ENCODE peak calls at places on chromosomes 6 and 20, in four cellular contexts. One of them, this sample, is unnamed.

GRCh38 chr6:165585060-165585459 is 78.0 kb downstream of the PDE10A start:
- DNase-seq in lower lobe of right lung: no peak
- DNase-seq in upper lobe of left lung: no peak
- DNase-seq in heart left ventricle: no peak
- DNase-seq in this sample: no peak

GRCh38 chr6:35258858-35259193 is 709 bp upstream of the ZNF76 start:
- DNase-seq in heart left ventricle: no peak
- DNase-seq in lower lobe of right lung: peak; percentile 53
- DNase-seq in upper lobe of left lung: no peak
- DNase-seq in this sample: no peak

GRCh38 chr6:125200986-125201385 is 47.4 kb downstream of the TPD52L1 start:
- DNase-seq in upper lobe of left lung: no peak
- DNase-seq in heart left ventricle: no peak
- DNase-seq in lower lobe of right lung: no peak
- DNase-seq in this sample: no peak

GRCh38 chr6:24332306-24332705 is 25.6 kb downstream of the DCDC2 start:
- DNase-seq in upper lobe of left lung: no peak
- DNase-seq in heart left ventricle: no peak
- DNase-seq in lower lobe of right lung: no peak
- DNase-seq in this sample: no peak

GRCh38 chr6:39867592-39867991 is 66.7 kb downstream of the MOCS1 start:
- DNase-seq in heart left ventricle: no peak
- DNase-seq in upper lobe of left lung: no peak
- DNase-seq in lower lobe of right lung: no peak
- DNase-seq in this sample: no peak

GRCh38 chr6:148223424-148223842 is 119.2 kb upstream of the SASH1 start:
- DNase-seq in upper lobe of left lung: no peak
- DNase-seq in heart left ventricle: no peak
- DNase-seq in lower lobe of right lung: no peak
- DNase-seq in this sample: no peak

GRCh38 chr6:34324738-34325444 is 67.6 kb downstream of the NUDT3 start:
- DNase-seq in heart left ventricle: peak; percentile 40
- DNase-seq in upper lobe of left lung: no peak
- DNase-seq in lower lobe of right lung: no peak
- DNase-seq in this sample: no peak

GRCh38 chr20:62875419-62876355 is 14.1 kb upstream of the TCFL5 start:
- DNase-seq in upper lobe of left lung: peak; percentile 68
- DNase-seq in lower lobe of right lung: peak; percentile 72
- DNase-seq in heart left ventricle: peak; percentile 82
- DNase-seq in this sample: no peak

GRCh38 chr6:10962673-10963072 is 75.8 kb downstream of the SYCP2L start:
- DNase-seq in heart left ventricle: no peak
- DNase-seq in upper lobe of left lung: no peak
- DNase-seq in lower lobe of right lung: no peak
- DNase-seq in this sample: no peak

GRCh38 chr6:16104624-16105023 is 24.3 kb upstream of the MYLIP start:
- DNase-seq in upper lobe of left lung: no peak
- DNase-seq in lower lobe of right lung: no peak
- DNase-seq in heart left ventricle: no peak
- DNase-seq in this sample: no peak

GRCh38 chr6:111329882-111330633 is 153.0 kb downstream of the REV3L start:
- DNase-seq in lower lobe of right lung: no peak
- DNase-seq in heart left ventricle: no peak
- DNase-seq in upper lobe of left lung: no peak
- DNase-seq in this sample: no peak

GRCh38 chr20:46364670-46365482 is 41.5 kb downstream of the ELMO2 start:
- DNase-seq in heart left ventricle: no peak
- DNase-seq in upper lobe of left lung: no peak
- DNase-seq in lower lobe of right lung: no peak
- DNase-seq in this sample: no peak
- H3K4me1 ChIP-seq in heart left ventricle: peaks cover 11% of the 10 kb centered on the region
- H3K4me1 ChIP-seq in upper lobe of left lung: peaks cover 31% of the 10 kb centered on the region
- H3K4me1 ChIP-seq in lower lobe of right lung: peaks cover 40% of the 10 kb centered on the region
- H3K4me1 ChIP-seq in this sample: peaks cover 62% of the 10 kb centered on the region

GRCh38 chr20:60101201-60101893 is 143.1 kb downstream of the CDH26 start:
- DNase-seq in lower lobe of right lung: peak; percentile 75
- DNase-seq in heart left ventricle: no peak
- DNase-seq in upper lobe of left lung: peak; percentile 87
- DNase-seq in this sample: no peak
- H3K4me3 ChIP-seq in lower lobe of right lung: no peak overlapping the region
- H3K4me3 ChIP-seq in heart left ventricle: no peak overlapping the region
- H3K4me3 ChIP-seq in upper lobe of left lung: no peak overlapping the region
- H3K4me3 ChIP-seq in this sample: no peak overlapping the region

GRCh38 chr20:17946572-17947473 is 21.8 kb downstream of the SNX5 start:
- DNase-seq in lower lobe of right lung: no peak
- DNase-seq in upper lobe of left lung: no peak
- DNase-seq in heart left ventricle: no peak
- DNase-seq in this sample: no peak
- H3K36me3 ChIP-seq in lower lobe of right lung: peaks cover 100% of the 10 kb centered on the region
- H3K36me3 ChIP-seq in upper lobe of left lung: peaks cover 90% of the 10 kb centered on the region
- H3K36me3 ChIP-seq in heart left ventricle: peaks cover 100% of the 10 kb centered on the region
- H3K36me3 ChIP-seq in this sample: peaks cover 86% of the 10 kb centered on the region

GRCh38 chr6:142932788-142933362 is 12.1 kb downstream of the HIVEP2 start:
- DNase-seq in lower lobe of right lung: no peak
- DNase-seq in upper lobe of left lung: no peak
- DNase-seq in heart left ventricle: no peak
- DNase-seq in this sample: no peak

GRCh38 chr6:142933701-142934100 is 11.3 kb downstream of the HIVEP2 start:
- DNase-seq in lower lobe of right lung: no peak
- DNase-seq in heart left ventricle: no peak
- DNase-seq in upper lobe of left lung: no peak
- DNase-seq in this sample: no peak

GRCh38 chr6:142934190-142934589 is 10.8 kb downstream of the HIVEP2 start:
- DNase-seq in lower lobe of right lung: no peak
- DNase-seq in heart left ventricle: no peak
- DNase-seq in upper lobe of left lung: no peak
- DNase-seq in this sample: no peak

GRCh38 chr6:142935553-142936517 is 9.1 kb downstream of the HIVEP2 start:
- DNase-seq in lower lobe of right lung: no peak
- DNase-seq in upper lobe of left lung: no peak
- DNase-seq in heart left ventricle: no peak
- DNase-seq in this sample: no peak

GRCh38 chr6:142934599-142934998 is 10.4 kb downstream of the HIVEP2 start:
- DNase-seq in heart left ventricle: no peak
- DNase-seq in upper lobe of left lung: no peak
- DNase-seq in lower lobe of right lung: no peak
- DNase-seq in this sample: no peak
- H3K4me1 ChIP-seq in heart left ventricle: peaks cover 7% of the 10 kb centered on the region
- H3K4me1 ChIP-seq in upper lobe of left lung: peaks cover 4% of the 10 kb centered on the region
- H3K4me1 ChIP-seq in lower lobe of right lung: peaks cover 15% of the 10 kb centered on the region
- H3K4me1 ChIP-seq in this sample: peaks cover 52% of the 10 kb centered on the region

DNA sequence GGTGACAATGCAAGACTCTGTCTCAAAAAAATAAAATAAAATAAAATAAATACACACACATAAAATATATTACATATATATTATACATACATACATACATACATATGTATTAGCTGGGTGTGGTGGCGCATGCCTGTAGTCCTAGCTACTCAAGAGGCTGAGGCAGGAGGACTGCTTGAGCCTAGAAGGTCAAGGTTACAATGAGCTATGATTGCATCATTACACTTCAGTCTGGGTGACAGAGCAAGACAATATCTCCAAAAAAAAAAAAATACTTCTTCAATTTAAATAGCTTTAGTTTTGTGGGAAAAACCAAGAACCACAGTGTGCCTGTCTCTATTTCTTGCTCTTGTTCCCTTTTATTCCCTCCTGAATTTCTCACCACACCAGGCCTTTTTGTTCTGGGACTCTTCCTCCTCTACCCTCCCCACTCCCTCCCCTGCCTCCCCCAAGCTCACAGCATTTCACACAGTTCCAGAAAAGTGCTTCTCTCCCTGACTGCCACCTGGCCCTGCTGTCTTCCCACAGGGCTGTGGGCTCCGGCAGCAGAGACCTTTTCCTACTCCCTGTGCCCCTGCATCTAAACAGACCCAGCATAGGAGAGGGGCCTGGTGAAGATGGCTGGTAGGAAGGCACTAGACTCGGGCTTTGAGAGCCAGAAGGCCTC is 1.3 kb downstream of the C20orf203 start:
- DNase-seq in heart left ventricle: no peak
- DNase-seq in lower lobe of right lung: no peak
- DNase-seq in upper lobe of left lung: no peak
- DNase-seq in this sample: no peak
- H3K4me3 ChIP-seq in heart left ventricle: no peak overlapping the region
- H3K4me3 ChIP-seq in lower lobe of right lung: no peak overlapping the region
- H3K4me3 ChIP-seq in upper lobe of left lung: no peak overlapping the region
- H3K4me3 ChIP-seq in this sample: no peak overlapping the region

GRCh38 chr6:152221806-152222628 is 414.5 kb downstream of the ESR1 start:
- DNase-seq in upper lobe of left lung: no peak
- DNase-seq in lower lobe of right lung: no peak
- DNase-seq in heart left ventricle: no peak
- DNase-seq in this sample: no peak
- H3K36me3 ChIP-seq in upper lobe of left lung: peaks cover 72% of the 10 kb centered on the region
- H3K36me3 ChIP-seq in lower lobe of right lung: peaks cover 95% of the 10 kb centered on the region
- H3K36me3 ChIP-seq in heart left ventricle: peaks cover 100% of the 10 kb centered on the region
- H3K36me3 ChIP-seq in this sample: peaks cover 74% of the 10 kb centered on the region

GRCh38 chr6:87730310-87730709 is 28.3 kb upstream of the AKIRIN2 start:
- DNase-seq in heart left ventricle: peak; percentile 70
- DNase-seq in upper lobe of left lung: peak; percentile 57
- DNase-seq in lower lobe of right lung: no peak
- DNase-seq in this sample: no peak
- H3K4me1 ChIP-seq in heart left ventricle: peaks cover 4% of the 10 kb centered on the region
- H3K4me1 ChIP-seq in upper lobe of left lung: peaks cover 14% of the 10 kb centered on the region
- H3K4me1 ChIP-seq in lower lobe of right lung: peaks cover 37% of the 10 kb centered on the region
- H3K4me1 ChIP-seq in this sample: peaks cover 9% of the 10 kb centered on the region

DNA sequence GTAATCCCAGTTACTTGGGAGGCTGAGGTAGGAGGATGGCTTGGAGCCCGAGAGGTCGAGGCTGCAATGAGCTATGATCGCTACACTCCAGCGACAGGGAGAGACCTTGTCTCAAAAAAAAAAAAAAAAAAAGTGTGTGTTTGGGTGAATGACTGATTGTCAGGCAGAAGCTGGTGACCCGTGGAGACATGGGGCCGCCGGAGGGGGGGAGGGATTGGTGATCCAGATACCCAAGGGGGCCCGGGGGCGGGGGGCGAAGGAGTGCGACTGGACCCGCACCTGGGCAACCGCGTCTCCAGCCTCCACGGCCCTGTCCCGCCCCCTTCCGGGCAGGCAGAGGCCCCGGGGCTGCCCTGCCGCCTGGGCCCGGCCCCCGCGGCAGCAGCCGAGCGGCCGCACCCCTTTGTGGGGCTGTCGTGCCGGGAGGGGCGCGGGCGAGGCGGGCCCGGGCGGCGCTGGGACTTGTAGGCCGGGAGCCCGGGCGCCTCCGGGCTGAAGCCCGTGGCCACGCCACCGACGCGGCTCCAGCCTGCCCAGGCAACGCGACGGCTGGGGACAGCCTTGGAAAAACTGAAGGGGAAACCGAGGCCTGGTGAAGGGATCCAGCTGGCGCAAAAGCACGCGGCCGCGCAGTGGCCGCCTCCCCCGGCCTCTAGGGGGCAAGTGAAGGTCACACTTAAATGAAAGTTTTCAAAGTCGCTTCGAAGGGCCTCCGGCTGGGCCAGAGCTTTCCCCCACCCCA is 2.1 kb upstream of the RBM38 start:
- DNase-seq in upper lobe of left lung: peak; percentile 90
- DNase-seq in lower lobe of right lung: peak; percentile 90
- DNase-seq in heart left ventricle: peak; percentile 84
- DNase-seq in this sample: peak; percentile 30
- H3K4me3 ChIP-seq in upper lobe of left lung: peak overlapping the region; percentile 46
- H3K4me3 ChIP-seq in lower lobe of right lung: peak overlapping the region; percentile 49
- H3K4me3 ChIP-seq in heart left ventricle: peak overlapping the region; percentile 60
- H3K4me3 ChIP-seq in this sample: peak overlapping the region; percentile 30

DNA sequence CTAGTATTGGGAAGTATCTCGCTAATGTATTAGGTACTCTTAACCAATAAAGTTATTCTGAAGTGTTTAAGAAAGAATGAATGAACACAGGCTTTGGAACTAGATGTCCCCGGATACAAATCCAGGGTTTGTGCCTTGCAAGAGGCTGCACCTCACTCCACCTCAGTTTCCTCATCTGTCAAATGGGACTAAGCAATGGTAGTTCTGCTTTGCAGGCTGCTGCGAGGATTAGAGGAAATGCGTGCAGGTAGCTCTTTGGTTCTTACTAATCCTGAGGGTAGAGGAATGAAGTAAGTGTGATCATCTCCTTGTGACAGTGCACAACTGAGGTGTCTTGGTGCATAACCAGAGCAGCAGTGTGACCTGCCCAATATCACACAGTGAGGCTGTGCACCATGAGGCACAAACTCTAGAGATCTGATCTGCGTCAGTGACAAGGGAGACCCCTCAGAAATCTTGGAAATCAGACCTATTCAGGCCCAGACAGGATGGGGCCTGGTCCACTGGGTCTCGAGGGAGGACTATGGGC is 26.7 kb downstream of the ADA start:
- DNase-seq in upper lobe of left lung: no peak
- DNase-seq in heart left ventricle: no peak
- DNase-seq in lower lobe of right lung: no peak
- DNase-seq in this sample: no peak
- H3K36me3 ChIP-seq in upper lobe of left lung: peaks cover 22% of the 10 kb centered on the region
- H3K36me3 ChIP-seq in heart left ventricle: peaks cover 87% of the 10 kb centered on the region
- H3K36me3 ChIP-seq in lower lobe of right lung: peaks cover 15% of the 10 kb centered on the region
- H3K36me3 ChIP-seq in this sample: peaks cover 78% of the 10 kb centered on the region

DNA sequence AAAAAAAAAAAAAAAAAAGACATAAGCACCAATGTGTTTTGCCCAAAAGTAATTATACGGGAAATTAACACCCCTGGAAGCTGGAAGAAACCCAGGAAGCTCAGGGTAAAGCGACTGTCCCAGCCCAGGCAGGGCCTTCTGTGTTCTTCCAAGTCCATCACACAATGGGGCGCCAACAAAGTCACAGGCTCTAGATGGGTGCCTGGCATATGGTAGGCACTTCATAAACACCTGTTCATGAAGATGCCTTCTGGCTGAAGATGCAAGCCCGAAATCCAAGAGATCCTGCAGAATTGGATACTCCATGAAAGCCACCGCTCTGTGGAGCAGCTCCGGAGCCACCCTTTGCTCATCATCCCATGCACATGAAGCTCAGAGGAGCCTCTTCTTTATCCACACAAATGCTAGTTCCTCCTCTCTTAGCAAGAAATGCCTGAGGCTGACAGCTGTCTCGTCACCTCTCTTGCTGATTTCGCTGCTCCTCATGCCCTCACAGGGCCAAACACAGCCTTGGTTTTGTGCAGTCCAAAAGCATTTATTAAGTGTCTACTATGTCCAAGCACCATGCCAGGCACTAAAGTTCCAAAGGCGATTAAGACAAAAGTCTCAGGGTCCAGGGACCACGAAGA is 76.6 kb downstream of the TRERF1 start:
- DNase-seq in heart left ventricle: no peak
- DNase-seq in lower lobe of right lung: no peak
- DNase-seq in upper lobe of left lung: no peak
- DNase-seq in this sample: no peak
- H3K4me1 ChIP-seq in heart left ventricle: no peaks in the 10 kb centered on the region
- H3K4me1 ChIP-seq in lower lobe of right lung: peaks cover 20% of the 10 kb centered on the region
- H3K4me1 ChIP-seq in upper lobe of left lung: peaks cover under 1% of the 10 kb centered on the region
- H3K4me1 ChIP-seq in this sample: peaks cover 27% of the 10 kb centered on the region

This sample was measured in effector memory CD4-positive, alpha-beta T cell.